ENCODE peak calls at places on chromosomes 4 and X, in four cellular contexts. One of them, this sample, is unnamed.

GRCh38 chrX:22196151-22196550 is 76.6 kb upstream of the CBLL2 start:
- DNase-seq in psoas muscle: no peak
- DNase-seq in tibial nerve: no peak
- DNase-seq in right lobe of liver: no peak
- DNase-seq in this sample: no peak

GRCh38 chr4:67558493-67558892 is at the start of gene STAP1:
- DNase-seq in psoas muscle: no peak
- DNase-seq in tibial nerve: no peak
- DNase-seq in right lobe of liver: no peak
- DNase-seq in this sample: no peak

GRCh38 chr4:114078636-114079035 is 99.2 kb upstream of the ARSJ start:
- DNase-seq in psoas muscle: no peak
- DNase-seq in tibial nerve: no peak
- DNase-seq in right lobe of liver: no peak
- DNase-seq in this sample: no peak

GRCh38 chrX:67558267-67558666 is 14.4 kb downstream of the AR start:
- DNase-seq in psoas muscle: no peak
- DNase-seq in tibial nerve: no peak
- DNase-seq in right lobe of liver: no peak
- DNase-seq in this sample: no peak

GRCh38 chr4:111992604-111993151 is 152.6 kb upstream of the FAM241A start:
- DNase-seq in psoas muscle: no peak
- DNase-seq in tibial nerve: no peak
- DNase-seq in right lobe of liver: no peak
- DNase-seq in this sample: no peak

GRCh38 chrX:140766024-140766611 is 56.6 kb downstream of the LINC00632 start:
- DNase-seq in psoas muscle: no peak
- DNase-seq in tibial nerve: peak; percentile 25
- DNase-seq in right lobe of liver: peak; percentile 36
- DNase-seq in this sample: no peak

GRCh38 chr4:100982345-100982744 is 365.0 kb downstream of the PPP3CA start:
- DNase-seq in psoas muscle: no peak
- DNase-seq in tibial nerve: no peak
- DNase-seq in right lobe of liver: no peak
- DNase-seq in this sample: no peak

GRCh38 chrX:153382563-153383482 is 18.3 kb downstream of the PNMA6E start:
- DNase-seq in psoas muscle: no peak
- DNase-seq in tibial nerve: no peak
- DNase-seq in right lobe of liver: no peak
- DNase-seq in this sample: no peak

GRCh38 chrX:15674514-15674898 is 9.9 kb upstream of the CLTRN start:
- DNase-seq in psoas muscle: peak; percentile 96
- DNase-seq in tibial nerve: peak; percentile 86
- DNase-seq in right lobe of liver: peak; percentile 92
- DNase-seq in this sample: peak; percentile 99

GRCh38 chr4:154583677-154584076 is 6.9 kb downstream of the FGA start:
- DNase-seq in psoas muscle: no peak
- DNase-seq in tibial nerve: no peak
- DNase-seq in right lobe of liver: no peak
- DNase-seq in this sample: no peak

GRCh38 chr4:89486042-89486441 is 178.4 kb upstream of the GPRIN3 start:
- DNase-seq in psoas muscle: no peak
- DNase-seq in tibial nerve: no peak
- DNase-seq in right lobe of liver: no peak
- DNase-seq in this sample: no peak

DNA sequence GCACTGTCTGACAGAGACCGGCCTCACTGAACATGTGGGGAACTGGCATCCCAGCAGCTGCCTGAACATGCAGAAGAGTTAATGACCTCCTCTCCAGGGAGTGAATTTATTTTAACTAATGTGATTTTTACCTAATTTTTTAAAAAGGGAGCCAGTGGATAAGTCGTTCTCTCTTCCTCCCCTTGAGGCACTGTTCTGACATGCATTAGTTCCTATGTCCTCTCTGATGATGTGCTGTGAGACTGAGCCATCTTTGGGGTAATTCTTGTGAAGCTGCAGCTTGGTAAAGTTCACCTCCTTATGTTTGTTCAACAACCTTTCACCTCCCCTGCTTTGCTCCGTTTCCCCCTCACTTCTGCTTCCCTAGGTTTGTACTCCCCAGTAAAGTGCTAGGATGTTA is 139.7 kb downstream of the COL25A1 start:
- DNase-seq in psoas muscle: no peak
- DNase-seq in tibial nerve: no peak
- DNase-seq in right lobe of liver: no peak
- DNase-seq in this sample: no peak
- TF ChIP-seq CTCF in psoas muscle: no peak
- TF ChIP-seq CTCF in tibial nerve: no peak
- TF ChIP-seq CTCF in right lobe of liver: no peak
- TF ChIP-seq CTCF in this sample: no peak

GRCh38 chr4:77147400-77147782 is 9.6 kb upstream of the CCNG2 start:
- DNase-seq in psoas muscle: no peak
- DNase-seq in tibial nerve: no peak
- DNase-seq in right lobe of liver: no peak
- DNase-seq in this sample: no peak
- H3K4me1 ChIP-seq in psoas muscle: no peaks in the 10 kb centered on the region
- H3K4me1 ChIP-seq in tibial nerve: no peaks in the 10 kb centered on the region
- H3K4me1 ChIP-seq in right lobe of liver: no peaks in the 10 kb centered on the region
- H3K4me1 ChIP-seq in this sample: no peaks in the 10 kb centered on the region

DNA sequence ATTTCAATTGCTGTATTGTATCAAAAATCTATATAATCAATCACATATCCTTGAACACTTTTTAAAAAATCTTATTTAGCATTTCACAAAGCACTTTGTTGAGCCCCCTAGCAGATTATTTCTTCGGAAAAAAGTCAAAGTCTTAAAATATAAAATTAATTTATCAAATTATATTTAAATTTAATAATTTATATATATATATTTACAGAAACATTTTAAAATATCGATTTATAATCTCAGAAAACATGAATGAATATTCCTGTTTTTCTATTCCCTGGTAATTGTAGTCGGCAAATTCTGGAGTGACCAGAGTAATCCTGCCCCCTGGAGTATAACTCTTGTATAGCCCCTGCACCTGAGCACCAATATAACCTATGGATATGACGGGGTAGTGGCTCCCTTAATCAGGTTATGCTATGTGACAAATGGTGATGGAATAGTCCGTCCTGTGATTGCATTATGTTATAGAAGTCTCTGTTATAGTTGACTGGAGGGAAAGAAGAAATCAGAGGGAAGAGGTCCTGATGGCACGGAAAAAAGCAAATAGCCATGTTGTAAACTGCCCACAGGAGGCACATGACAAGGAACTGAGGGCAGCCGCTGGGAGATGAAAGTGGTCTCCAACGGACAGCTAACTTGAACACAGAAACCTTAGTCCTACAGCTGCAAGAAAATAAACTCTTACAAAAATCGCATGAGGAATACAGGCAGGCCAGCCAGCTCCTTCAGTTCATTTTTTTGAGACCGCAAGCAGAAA is 1092.3 kb downstream of the ARAP2 start:
- DNase-seq in psoas muscle: no peak
- DNase-seq in tibial nerve: no peak
- DNase-seq in right lobe of liver: no peak
- DNase-seq in this sample: no peak
- H3K9me3 ChIP-seq in psoas muscle: no peaks in the 10 kb centered on the region
- H3K9me3 ChIP-seq in tibial nerve: no peaks in the 10 kb centered on the region
- H3K9me3 ChIP-seq in right lobe of liver: no peaks in the 10 kb centered on the region
- H3K9me3 ChIP-seq in this sample: no peaks in the 10 kb centered on the region

DNA sequence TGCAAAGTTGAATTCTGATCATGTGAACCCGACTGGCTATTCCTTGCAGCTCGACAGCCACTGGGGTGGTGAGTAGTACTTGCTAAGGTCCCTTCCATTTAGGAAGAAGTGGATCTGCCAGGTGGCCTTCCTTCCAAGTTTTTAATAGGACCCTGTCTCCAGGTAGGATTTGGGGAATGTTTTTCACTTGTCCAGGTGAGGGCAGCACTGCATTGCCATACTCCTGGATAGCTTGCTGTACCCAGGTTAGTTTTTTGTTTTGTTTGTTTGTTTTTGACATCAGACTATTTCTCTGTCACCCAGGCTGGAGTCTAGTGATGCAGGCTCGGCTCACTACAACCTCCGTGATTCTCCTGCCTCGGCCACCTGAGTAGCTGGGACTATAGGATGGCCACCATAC is 29.8 kb downstream of the SAGE1 start:
- DNase-seq in psoas muscle: no peak
- DNase-seq in tibial nerve: no peak
- DNase-seq in right lobe of liver: no peak
- DNase-seq in this sample: no peak
- TF ChIP-seq CTCF in psoas muscle: no peak
- TF ChIP-seq CTCF in tibial nerve: no peak
- TF ChIP-seq CTCF in right lobe of liver: no peak
- TF ChIP-seq CTCF in this sample: no peak

GRCh38 chr4:26330946-26331345 is 10.1 kb downstream of the RBPJ start:
- DNase-seq in psoas muscle: no peak
- DNase-seq in tibial nerve: no peak
- DNase-seq in right lobe of liver: no peak
- DNase-seq in this sample: no peak

GRCh38 chr4:26330186-26330787 is 9.5 kb downstream of the RBPJ start:
- DNase-seq in psoas muscle: no peak
- DNase-seq in tibial nerve: peak; percentile 43
- DNase-seq in right lobe of liver: no peak
- DNase-seq in this sample: no peak

GRCh38 chr4:26323807-26324206 is 3.0 kb downstream of the RBPJ start:
- DNase-seq in psoas muscle: no peak
- DNase-seq in tibial nerve: no peak
- DNase-seq in right lobe of liver: no peak
- DNase-seq in this sample: no peak

GRCh38 chr4:26325191-26325590 is 4.4 kb downstream of the RBPJ start:
- DNase-seq in psoas muscle: no peak
- DNase-seq in tibial nerve: no peak
- DNase-seq in right lobe of liver: no peak
- DNase-seq in this sample: no peak

GRCh38 chr4:26326791-26327190 is 6.0 kb downstream of the RBPJ start:
- DNase-seq in psoas muscle: no peak
- DNase-seq in tibial nerve: no peak
- DNase-seq in right lobe of liver: no peak
- DNase-seq in this sample: no peak
- H3K4me1 ChIP-seq in psoas muscle: peaks cover 51% of the 10 kb centered on the region
- H3K4me1 ChIP-seq in tibial nerve: peaks cover 2% of the 10 kb centered on the region
- H3K4me1 ChIP-seq in right lobe of liver: peaks cover 24% of the 10 kb centered on the region
- H3K4me1 ChIP-seq in this sample: peaks cover 2% of the 10 kb centered on the region

DNA sequence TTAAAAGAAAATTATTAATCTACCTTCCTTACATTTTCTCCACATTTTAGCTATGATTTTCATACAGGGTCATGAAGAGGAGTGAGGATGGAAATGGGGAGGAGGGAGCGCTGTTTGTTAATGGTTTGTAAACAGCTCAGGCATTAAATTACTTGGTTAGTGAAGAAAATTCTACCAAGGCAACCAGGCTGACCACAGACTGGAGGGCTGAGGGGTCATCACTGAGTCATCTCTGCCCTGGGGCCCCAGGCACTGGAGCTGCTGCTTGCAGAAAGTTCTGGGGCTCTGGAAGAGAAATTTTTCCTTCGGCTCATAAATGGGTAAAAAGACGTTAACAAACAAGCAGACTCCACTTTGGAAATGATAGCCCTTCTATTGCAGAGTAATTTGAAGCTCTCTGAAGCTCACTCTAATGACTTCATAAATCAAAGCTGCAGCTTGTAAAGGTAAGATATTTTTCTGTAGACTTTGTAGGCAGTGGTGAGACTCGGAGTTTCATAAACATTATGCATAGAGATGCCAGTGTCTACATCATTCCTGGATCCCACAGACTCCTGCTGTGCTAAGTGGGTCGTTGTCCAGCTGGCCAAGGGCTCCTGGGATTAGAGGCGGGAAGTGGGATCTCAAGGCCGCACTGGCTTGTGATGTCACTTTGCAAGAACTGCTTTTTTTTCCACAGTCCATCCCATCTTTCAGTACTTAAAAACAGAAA is 159.6 kb downstream of the PTTG2 start:
- DNase-seq in psoas muscle: no peak
- DNase-seq in tibial nerve: no peak
- DNase-seq in right lobe of liver: no peak
- DNase-seq in this sample: peak; percentile 79
- H3K9me3 ChIP-seq in psoas muscle: no peaks in the 10 kb centered on the region
- H3K9me3 ChIP-seq in tibial nerve: no peaks in the 10 kb centered on the region
- H3K9me3 ChIP-seq in right lobe of liver: no peaks in the 10 kb centered on the region
- H3K9me3 ChIP-seq in this sample: no peaks in the 10 kb centered on the region

DNA sequence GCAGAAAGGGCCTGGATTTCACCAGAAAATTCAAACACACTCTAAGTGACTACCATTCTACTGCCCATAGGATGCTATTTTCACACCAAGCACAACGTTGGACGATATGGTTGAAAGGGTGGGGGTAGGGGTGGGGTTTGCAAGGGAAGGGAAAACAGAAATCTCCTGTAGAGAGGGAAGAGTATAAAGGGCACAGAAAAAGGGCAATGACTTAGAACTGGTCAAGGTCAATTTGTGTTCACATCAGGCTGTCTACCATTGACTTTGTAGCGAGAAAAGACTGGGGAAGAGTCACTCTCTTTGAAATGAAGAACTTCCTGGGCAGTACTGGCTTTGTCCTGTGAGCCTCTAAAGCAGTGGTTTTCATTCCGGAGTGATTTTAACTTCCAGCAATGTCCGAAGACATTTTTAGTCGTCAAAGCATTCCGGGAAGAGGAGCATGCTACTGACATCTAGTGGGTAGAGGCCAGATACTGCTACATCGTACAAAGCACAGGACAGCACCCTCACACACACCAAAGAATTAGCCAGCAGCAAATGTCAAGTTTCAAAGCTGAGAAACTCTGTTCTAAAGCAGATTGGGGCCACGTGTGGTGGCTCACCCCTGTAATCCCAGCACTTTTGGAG is 48.4 kb upstream of the SLC7A3 start:
- DNase-seq in psoas muscle: no peak
- DNase-seq in tibial nerve: no peak
- DNase-seq in right lobe of liver: no peak
- DNase-seq in this sample: no peak
- TF ChIP-seq CTCF in psoas muscle: no peak
- TF ChIP-seq CTCF in tibial nerve: no peak
- TF ChIP-seq CTCF in right lobe of liver: no peak
- TF ChIP-seq CTCF in this sample: peak; percentile 10

GRCh38 chr4:164221631-164222030 is 532.3 kb upstream of the SMIM31 start:
- DNase-seq in psoas muscle: no peak
- DNase-seq in tibial nerve: no peak
- DNase-seq in right lobe of liver: no peak
- DNase-seq in this sample: no peak
- H3K4me1 ChIP-seq in psoas muscle: no peaks in the 10 kb centered on the region
- H3K4me1 ChIP-seq in tibial nerve: no peaks in the 10 kb centered on the region
- H3K4me1 ChIP-seq in right lobe of liver: no peaks in the 10 kb centered on the region
- H3K4me1 ChIP-seq in this sample: no peaks in the 10 kb centered on the region

GRCh38 chrX:70172226-70172625 is 5.1 kb upstream of the DGAT2L6 start:
- DNase-seq in psoas muscle: no peak
- DNase-seq in tibial nerve: no peak
- DNase-seq in right lobe of liver: no peak
- DNase-seq in this sample: no peak
- H3K9me3 ChIP-seq in psoas muscle: no peaks in the 10 kb centered on the region
- H3K9me3 ChIP-seq in tibial nerve: no peaks in the 10 kb centered on the region
- H3K9me3 ChIP-seq in right lobe of liver: no peaks in the 10 kb centered on the region
- H3K9me3 ChIP-seq in this sample: no peaks in the 10 kb centered on the region

This sample was measured in kidney.